ENCODE peak calls at places on chromosome 5, in eight cellular contexts. Q is T-helper 17 cell; V is stimulated activated CD4-positive, alpha-beta T cell treated with anti-CD3 and anti-CD28 coated beads, TNF-alpha, amount 100 ng/mL, for 48 hours; D is kidney tubule cell; K is NCI-H1436 treated with DMSO at 0.1 percent for 48 hours; H is neuronal stem cell; F is breast epithelium; E is fibroblast of the aortic adventitia. L is an unnamed sample.

GRCh38 chr5:78112931-78113330 is 181.6 kb downstream of the AP3B1 start:
- DNase-seq in F (no peak), D (no peak), E (no peak), Q (no peak), H (no peak), V (no peak), K (no peak), L (no peak)

GRCh38 chr5:72328172-72328571 is 8.0 kb downstream of the PTCD2 start:
- DNase-seq in D (peak), F (no peak), V (no peak), K (no peak), Q (no peak), E (peak), H (no peak), L (no peak)

GRCh38 chr5:117731445-117731844 is 1156.8 kb upstream of the SEMA6A start:
- DNase-seq in D (no peak), E (no peak), H (no peak), F (no peak), K (no peak), Q (no peak), V (no peak), L (peak)

GRCh38 chr5:41415242-41415641 is 95.2 kb downstream of the PLCXD3 start:
- DNase-seq in E (no peak), Q (no peak), D (no peak), V (no peak), K (no peak), H (no peak), F (no peak), L (no peak)

GRCh38 chr5:135008981-135009735 is 24.9 kb downstream of the PITX1 start:
- DNase-seq in K (no peak), F (no peak), Q (no peak), D (no peak), H (no peak), E (no peak), V (no peak), L (no peak)

GRCh38 chr5:40667171-40667663 is 12.5 kb upstream of the PTGER4 start:
- DNase-seq in E (no peak), F (no peak), V (no peak), D (no peak), H (no peak), K (no peak), Q (no peak), L (no peak)

GRCh38 chr5:122707796-122708195 is 67.1 kb upstream of the SNX2 start:
- DNase-seq in K (no peak), H (no peak), F (no peak), E (no peak), D (peak), V (no peak), Q (no peak), L (no peak)

GRCh38 chr5:132427285-132428146 is 58.0 kb downstream of the SLC22A5 start:
- DNase-seq in V (no peak), Q (no peak), D (peak), H (no peak), E (no peak), K (no peak), F (no peak), L (no peak)

GRCh38 chr5:150540615-150541396 is 32.9 kb downstream of the NDST1 start:
- DNase-seq in D (peak), V (no peak), Q (no peak), H (no peak), K (no peak), E (peak), F (peak), L (no peak)

GRCh38 chr5:132090107-132090506 is 16.5 kb downstream of the CSF2 start:
- DNase-seq in H (no peak), E (peak), D (peak), K (no peak), V (no peak), Q (no peak), F (no peak), L (no peak)

GRCh38 chr5:150242495-150242894 is 47.1 kb downstream of the CAMK2A start:
- DNase-seq in H (no peak), F (no peak), D (no peak), E (no peak), V (no peak), Q (no peak), K (no peak), L (no peak)

GRCh38 chr5:74596930-74597329 is 43.6 kb downstream of the ENC1 start:
- DNase-seq in F (no peak), K (no peak), V (no peak), H (peak), Q (no peak), D (peak), E (no peak), L (no peak)

GRCh38 chr5:152701305-152701704 is 296.2 kb upstream of the NMUR2 start:
- DNase-seq in K (no peak), V (no peak), F (no peak), D (no peak), H (no peak), Q (no peak), E (no peak), L (no peak)

GRCh38 chr5:32314658-32315057 is 1.9 kb upstream of the MTMR12 start:
- DNase-seq in Q (no peak), H (no peak), E (no peak), D (no peak), F (no peak), V (no peak), K (no peak), L (no peak)

GRCh38 chr5:36242534-36243144 is 914 bp upstream of the NADK2 start:
- DNase-seq in V (no peak), Q (no peak), E (no peak), F (no peak), D (no peak), K (no peak), H (no peak), L (no peak)

GRCh38 chr5:68368686-68369359 is 153.3 kb downstream of the PIK3R1 start:
- DNase-seq in D (peak), V (no peak), H (no peak), F (no peak), E (peak), K (no peak), Q (no peak), L (peak)

GRCh38 chr5:113256671-113257452 is 177.9 kb downstream of the TSSK1B start:
- DNase-seq in E (peak), H (no peak), F (no peak), D (no peak), V (no peak), Q (no peak), K (no peak), L (no peak)

GRCh38 chr5:173474881-173475287 is 141.6 kb downstream of the BOD1 start:
- DNase-seq in D (peak), Q (no peak), E (peak), H (no peak), V (no peak), K (no peak), F (no peak), L (no peak)

GRCh38 chr5:119389288-119390065 is 33.7 kb downstream of the TNFAIP8 start:
- DNase-seq in Q (no peak), F (no peak), V (no peak), E (peak), K (no peak), D (peak), H (no peak), L (no peak)

GRCh38 chr5:78821519-78821918 is 163.6 kb downstream of the ARSB start:
- DNase-seq in K (no peak), D (no peak), H (no peak), V (no peak), F (no peak), E (no peak), Q (no peak), L (no peak)

GRCh38 chr5:24644757-24645156 is at the start of gene CDH10:
- DNase-seq in E (no peak), H (peak), V (no peak), K (peak), F (no peak), D (no peak), Q (no peak), L (peak)

GRCh38 chr5:27810458-27810857 is 772.1 kb upstream of the CDH9 start:
- DNase-seq in D (no peak), V (no peak), H (no peak), Q (no peak), E (peak), K (no peak), F (no peak), L (no peak)

GRCh38 chr5:143554194-143554717 is 150.8 kb upstream of the NR3C1 start:
- DNase-seq in E (peak), H (no peak), V (no peak), F (no peak), K (no peak), Q (no peak), D (peak), L (no peak)

GRCh38 chr5:105899726-105900125 is 1771.0 kb downstream of the EFNA5 start:
- DNase-seq in K (no peak), V (no peak), F (no peak), H (no peak), E (no peak), Q (no peak), D (no peak), L (no peak)

GRCh38 chr5:73596705-73597328 is 29.2 kb upstream of the ARHGEF28 start:
- DNase-seq in V (no peak), K (no peak), F (no peak), E (peak), Q (no peak), H (peak), D (peak), L (no peak)